ENCODE peak calls at places on chromosomes 7 and 10, in four cellular contexts. A is uterus, O is NCI-H1092, B is T follicular helper cell. Q is an unnamed sample.

GRCh38 chr10:44070282-44070681 is 314.6 kb downstream of the CXCL12 start:
- DNase-seq in A (no peak), B (no peak), O (no peak), Q (no peak)

GRCh38 chr7:127912901-127913300 is 118.3 kb downstream of the LRRC4 start:
- DNase-seq in A (no peak), B (no peak), O (no peak), Q (no peak)

GRCh38 chr10:108749042-108749441 is 1174.3 kb downstream of the XPNPEP1 start:
- DNase-seq in A (no peak), B (no peak), O (no peak), Q (no peak)

GRCh38 chr7:30745251-30745650 is 6.7 kb upstream of the INMT start:
- DNase-seq in A (no peak), B (no peak), O (no peak), Q (no peak)

GRCh38 chr7:80646088-80646961 is 7.9 kb downstream of the CD36 start:
- DNase-seq in A (no peak), B (no peak), O (no peak), Q (no peak)

GRCh38 chr10:42732266-42732665 is 50.3 kb upstream of the BMS1 start:
- DNase-seq in B (no peak), O (no peak), A (no peak), Q (no peak)

GRCh38 chr10:18423058-18423637 is 228.2 kb downstream of the NSUN6 start:
- DNase-seq in O (no peak), B (no peak), A (no peak), Q (no peak)

GRCh38 chr10:78765726-78766335 is 302.9 kb upstream of the ZMIZ1 start:
- DNase-seq in O (no peak), A (peak), B (no peak), Q (no peak)

GRCh38 chr10:49605177-49605938 is 4.8 kb upstream of the SLC18A3 start:
- DNase-seq in A (no peak), B (no peak), O (peak), Q (peak)

GRCh38 chr7:31094271-31094670 is 42.2 kb downstream of the ADCYAP1R1 start:
- DNase-seq in O (no peak), B (no peak), A (peak), Q (peak)

GRCh38 chr10:51439645-51440044 is 259.8 kb downstream of the CSTF2T start:
- DNase-seq in A (no peak), B (no peak), O (no peak), Q (no peak)

GRCh38 chr10:97585439-97585811 is 1.2 kb downstream of the HOGA1 start:
- DNase-seq in O (no peak), B (no peak), A (no peak), Q (peak)

GRCh38 chr10:125116652-125117310 is 43.6 kb downstream of the CTBP2 start:
- DNase-seq in O (no peak), A (no peak), B (no peak), Q (no peak)

GRCh38 chr10:46515402-46516192 is 40.9 kb downstream of the GPRIN2 start:
- DNase-seq in A (peak), O (no peak), B (no peak), Q (no peak)

GRCh38 chr10:121608669-121609190 is 10.5 kb upstream of the FGFR2 start:
- DNase-seq in A (no peak), B (no peak), O (peak), Q (peak)

GRCh38 chr10:85786401-85786899 is 580.1 kb downstream of the GRID1 start:
- DNase-seq in A (no peak), B (no peak), O (no peak), Q (no peak)

Q was measured in psoas muscle.